ENCODE peak calls at places on chromosomes 12 and 14, in five cellular contexts. A, F, L, N and R are unnamed samples.

GRCh38 chr12:58916891-58917570 is 3.3 kb downstream of the LRIG3 start:
- DNase-seq in F (no peak), N (no peak), A (no peak), L (peak; percentile 60), R (no peak)

GRCh38 chr14:98822917-98823316 is 449.1 kb downstream of the BCL11B start:
- DNase-seq in L (no peak), A (no peak), F (no peak), N (no peak), R (no peak)

GRCh38 chr12:109735825-109736551 is 22.4 kb downstream of the FAM222A start:
- DNase-seq in A (no peak), N (no peak), L (no peak), F (no peak), R (peak; percentile 27)

GRCh38 chr12:75635606-75636444 is 124.4 kb upstream of the KRR1 start:
- DNase-seq in N (no peak), A (peak; percentile 80), F (no peak), L (peak; percentile 94), R (no peak)

GRCh38 chr12:116406529-116406928 is 129.0 kb upstream of the MED13L start:
- DNase-seq in L (peak; percentile 67), N (peak; percentile 25), F (peak; percentile 11), A (peak; percentile 96), R (peak; percentile 95)

GRCh38 chr12:109331546-109331945 is 16.2 kb upstream of the MYO1H start:
- DNase-seq in L (no peak), A (no peak), N (no peak), F (no peak), R (no peak)

GRCh38 chr14:99792551-99793212 is 531 bp upstream of the EML1 start:
- DNase-seq in L (no peak), F (no peak), A (no peak), N (no peak), R (peak; percentile 77)

GRCh38 chr12:87074801-87075200 is 818.6 kb upstream of the MGAT4C start:
- DNase-seq in L (no peak), A (no peak), F (no peak), N (no peak), R (no peak)

GRCh38 chr12:104792570-104792969 is 165.5 kb downstream of the SLC41A2 start:
- DNase-seq in L (peak; percentile 89), A (peak; percentile 56), F (no peak), N (no peak), R (no peak)

GRCh38 chr14:99755629-99756603 is 37.3 kb upstream of the EML1 start:
- DNase-seq in N (no peak), L (peak; percentile 94), A (no peak), F (no peak), R (peak; percentile 97)

GRCh38 chr14:40122978-40123648 is 690.9 kb upstream of the FBXO33 start:
- DNase-seq in L (no peak), N (no peak), A (peak; percentile 13), F (no peak), R (no peak)

GRCh38 chr12:50061946-50062725 is 4.7 kb downstream of the ASIC1 start:
- DNase-seq in N (no peak), F (peak; percentile 77), L (no peak), A (no peak), R (peak; percentile 23)

GRCh38 chr14:65997350-65997749 is 488.8 kb upstream of the CCDC196 start:
- DNase-seq in F (no peak), N (no peak), L (no peak), A (no peak), R (no peak)